ENCODE peak calls at places on chromosomes 1 and 21, in seven cellular contexts. X is neural crest cell, B is thoracic aorta, Y is heart right ventricle, W is upper lobe of right lung, J is psoas muscle, F is ovary. O is an unnamed sample.

GRCh38 chr21:38166214-38166547 is 90.6 kb upstream of the KCNJ15 start:
- DNase-seq in F (peak), W (no peak), J (no peak), B (no peak), X (no peak), Y (no peak), O (no peak)

GRCh38 chr1:28156821-28157220 is 19.7 kb downstream of the PTAFR start:
- DNase-seq in B (no peak), Y (no peak), W (peak), F (no peak), J (peak), X (no peak), O (peak)

GRCh38 chr1:81097860-81098259 is 702.9 kb upstream of the ADGRL2 start:
- DNase-seq in B (no peak), W (no peak), X (no peak), F (no peak), J (no peak), Y (no peak), O (no peak)

GRCh38 chr1:164591858-164592257 is 32.9 kb downstream of the PBX1 start:
- DNase-seq in J (no peak), W (no peak), F (no peak), X (no peak), Y (no peak), B (no peak), O (no peak)

GRCh38 chr1:234206651-234207284 is 166.5 kb upstream of the COA6 start:
- DNase-seq in F (no peak), B (no peak), X (no peak), J (peak), Y (peak), W (no peak), O (no peak)

GRCh38 chr1:205750683-205751651 is 985 bp upstream of the NUCKS1 start:
- DNase-seq in F (no peak), W (no peak), Y (no peak), X (no peak), B (no peak), J (no peak), O (no peak)

GRCh38 chr1:74344396-74344795 is 109.2 kb downstream of the TNNI3K start:
- DNase-seq in Y (no peak), F (no peak), W (no peak), B (no peak), J (no peak), X (no peak), O (no peak)

GRCh38 chr1:171355727-171356126 is 41.7 kb downstream of the FMO4 start:
- DNase-seq in X (no peak), B (no peak), W (no peak), F (no peak), Y (no peak), J (no peak), O (no peak)

GRCh38 chr1:202268817-202269216 is 72.9 kb downstream of the UBE2T start:
- DNase-seq in B (no peak), W (no peak), J (no peak), X (no peak), F (no peak), Y (no peak), O (no peak)

GRCh38 chr1:201566933-201567801 is 28.2 kb downstream of the NAV1 start:
- DNase-seq in X (no peak), Y (no peak), J (no peak), B (no peak), F (no peak), W (no peak), O (no peak)

GRCh38 chr1:203381151-203381751 is 30.3 kb upstream of the FMOD start:
- DNase-seq in X (no peak), B (no peak), W (no peak), F (no peak), J (no peak), Y (no peak), O (no peak)

GRCh38 chr1:213419369-213420030 is 368.5 kb downstream of the RPS6KC1 start:
- DNase-seq in B (no peak), W (no peak), F (no peak), J (no peak), Y (no peak), X (no peak), O (no peak)
- TF ChIP-seq CTCF in B (no peak), W (no peak), F (no peak), J (no peak), Y (no peak), X (no peak), O (no peak)

DNA sequence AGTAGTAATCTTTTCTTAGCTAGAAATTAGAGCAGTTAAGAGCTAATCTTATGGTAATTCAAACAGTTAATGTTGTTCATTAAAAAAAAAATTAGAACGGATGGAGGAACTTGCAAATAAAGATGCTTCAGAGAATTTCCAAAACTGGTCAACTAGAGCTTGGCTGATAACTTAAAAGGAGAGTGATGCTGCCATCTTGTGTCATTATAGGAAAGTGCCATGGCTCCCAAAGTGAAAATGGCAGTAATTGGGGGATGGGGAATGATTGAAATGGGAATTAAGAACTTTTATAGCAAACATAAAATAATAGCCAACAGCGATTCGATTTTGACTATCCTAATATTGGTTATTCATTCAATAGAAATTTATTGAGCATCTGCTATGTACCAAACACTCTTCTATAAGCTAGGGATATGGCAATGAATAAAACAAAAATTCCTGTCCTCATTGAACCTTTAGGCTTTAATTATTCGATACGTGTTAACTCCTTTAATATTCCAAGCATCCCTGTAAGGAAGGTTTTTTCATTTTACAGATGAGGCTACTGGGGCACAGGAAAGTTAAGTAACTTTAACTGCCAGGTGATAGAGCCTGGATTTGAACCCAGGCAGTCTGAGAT is 5.7 kb upstream of the PLPP3 start:
- DNase-seq in J (no peak), X (peak), W (no peak), Y (peak), B (no peak), F (no peak), O (no peak)
- TF ChIP-seq CTCF in J (peak), X (peak), W (peak), Y (peak), B (peak), F (peak), O (peak)

GRCh38 chr1:232627645-232628334 is 2.1 kb downstream of the SIPA1L2 start:
- DNase-seq in B (no peak), Y (no peak), J (no peak), F (no peak), W (no peak), X (no peak), O (no peak)

GRCh38 chr1:232629250-232630046 is 485 bp downstream of the SIPA1L2 start:
- DNase-seq in X (peak), F (peak), W (peak), Y (peak), B (no peak), J (peak), O (peak)

GRCh38 chr1:232627171-232627570 is 2.8 kb downstream of the SIPA1L2 start:
- DNase-seq in B (no peak), X (no peak), Y (no peak), J (no peak), F (no peak), W (no peak), O (no peak)

GRCh38 chr1:232630047-232630893 is at the start of gene SIPA1L2:
- DNase-seq in Y (peak), W (peak), X (peak), J (peak), B (peak), F (peak), O (peak)

GRCh38 chr1:232628335-232629214 is 1.4 kb downstream of the SIPA1L2 start:
- DNase-seq in F (no peak), W (no peak), Y (no peak), X (no peak), B (no peak), J (no peak), O (no peak)
- TF ChIP-seq CTCF in F (no peak), W (peak), Y (peak), X (peak), B (no peak), J (peak), O (peak)

DNA sequence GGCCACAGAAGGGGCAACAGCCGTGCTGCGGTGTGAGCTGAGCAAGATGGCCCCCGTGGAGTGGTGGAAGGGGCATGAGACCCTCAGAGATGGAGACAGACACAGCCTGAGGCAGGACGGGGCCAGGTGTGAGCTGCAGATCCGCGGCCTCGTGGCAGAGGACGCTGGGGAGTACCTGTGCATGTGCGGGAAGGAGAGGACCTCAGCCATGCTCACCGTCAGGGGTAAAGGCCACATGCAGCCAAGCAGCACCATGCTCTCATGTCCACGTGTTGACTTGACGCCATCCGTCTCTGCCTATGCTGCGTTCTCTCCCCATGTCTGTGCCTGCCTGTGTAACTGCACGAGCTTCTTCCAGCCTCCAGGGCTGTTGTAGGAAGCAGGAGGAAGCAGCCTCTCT is 85.5 kb downstream of the OBSCN start:
- DNase-seq in Y (no peak), J (peak), W (peak), B (no peak), X (no peak), F (peak), O (no peak)
- TF ChIP-seq CTCF in Y (no peak), J (no peak), W (no peak), B (no peak), X (no peak), F (no peak), O (no peak)